ENCODE peak calls at places on chromosomes 3 and 15, in six cellular contexts. S is AG10803, U is hepatocyte, G is fibroblast of mammary gland, K is RWPE1, Q is GM20000. T is an unnamed sample.

GRCh38 chr3:106338582-106339219 is 469.9 kb upstream of the CBLB start:
- DNase-seq in S (no peak), U (no peak), G (no peak), K (no peak), Q (no peak), T (no peak)

GRCh38 chr3:37124431-37124830 is 50.0 kb downstream of the LRRFIP2 start:
- DNase-seq in S (no peak), U (no peak), G (no peak), K (no peak), Q (no peak), T (no peak)

GRCh38 chr15:76994001-76994400 is 925 bp upstream of the PSTPIP1 start:
- DNase-seq in S (no peak), U (no peak), G (no peak), K (peak; percentile 64), Q (no peak), T (no peak)

GRCh38 chr3:147038456-147038855 is 367.9 kb downstream of the ZIC4 start:
- DNase-seq in S (peak; percentile 79), U (no peak), G (peak; percentile 25), K (no peak), Q (no peak), T (no peak)

GRCh38 chr3:38579146-38579545 is 70.3 kb downstream of the SCN5A start:
- DNase-seq in S (peak; percentile 16), U (no peak), G (no peak), K (no peak), Q (no peak), T (no peak)

GRCh38 chr3:161854232-161854771 is 357.7 kb downstream of the OTOL1 start:
- DNase-seq in S (peak; percentile 58), U (peak; percentile 87), G (peak; percentile 89), K (peak; percentile 64), Q (peak; percentile 9), T (no peak)

GRCh38 chr3:37689645-37690356 is 171.9 kb upstream of the CTDSPL start:
- DNase-seq in S (no peak), U (no peak), G (no peak), K (no peak), Q (no peak), T (no peak)

GRCh38 chr3:101203411-101203810 is 117.0 kb downstream of the IMPG2 start:
- DNase-seq in S (peak; percentile 67), U (no peak), G (peak; percentile 63), K (no peak), Q (no peak), T (no peak)

GRCh38 chr15:85706779-85707518 is 87.8 kb downstream of the KLHL25 start:
- DNase-seq in S (peak; percentile 29), U (peak; percentile 43), G (peak; percentile 78), K (no peak), Q (peak; percentile 29), T (no peak)

GRCh38 chr3:194049394-194049793 is 86.6 kb upstream of the HES1 start:
- DNase-seq in S (no peak), U (no peak), G (no peak), K (no peak), Q (no peak), T (no peak)

GRCh38 chr3:58998476-58999117 is 51.2 kb downstream of the CFAP20DC start:
- DNase-seq in S (peak; percentile 86), U (peak; percentile 54), G (peak; percentile 98), K (peak; percentile 94), Q (no peak), T (peak; percentile 52)

GRCh38 chr15:38050529-38050928 is 116.1 kb downstream of the TMCO5A start:
- DNase-seq in S (peak; percentile 78), U (peak; percentile 41), G (peak; percentile 90), K (peak; percentile 80), Q (no peak), T (peak; percentile 21)

GRCh38 chr3:134754768-134755559 is 40.1 kb upstream of the EPHB1 start:
- DNase-seq in S (peak; percentile 39), U (peak; percentile 61), G (peak; percentile 57), K (peak; percentile 22), Q (peak; percentile 60), T (peak; percentile 43)
- TF ChIP-seq CTCF in S (peak; percentile 88), U (peak; percentile 43), G (peak; percentile 87), K (peak; percentile 27), Q (peak; percentile 79), T (peak; percentile 28)

GRCh38 chr3:11535207-11535960 is 108.3 kb downstream of the VGLL4 start:
- DNase-seq in S (no peak), U (no peak), G (no peak), K (no peak), Q (no peak), T (no peak)

GRCh38 chr3:11532865-11533490 is 110.7 kb downstream of the VGLL4 start:
- DNase-seq in S (no peak), U (no peak), G (peak; percentile 81), K (no peak), Q (no peak), T (no peak)

GRCh38 chr3:11536132-11536935 is 107.4 kb downstream of the VGLL4 start:
- DNase-seq in S (no peak), U (no peak), G (no peak), K (no peak), Q (no peak), T (no peak)

GRCh38 chr3:11534783-11535081 is 109.0 kb downstream of the VGLL4 start:
- DNase-seq in S (no peak), U (no peak), G (no peak), K (no peak), Q (no peak), T (no peak)

GRCh38 chr3:11534011-11534782 is 109.5 kb downstream of the VGLL4 start:
- DNase-seq in S (no peak), U (no peak), G (no peak), K (no peak), Q (no peak), T (peak; percentile 75)
- TF ChIP-seq CTCF in S (no peak), U (no peak), G (no peak), K (no peak), Q (no peak), T (no peak)

GRCh38 chr3:81760924-81761903 is at the start of gene GBE1:
- DNase-seq in S (peak; percentile 98), U (peak; percentile 95), G (peak; percentile 97), K (peak; percentile 87), Q (peak; percentile 91), T (peak; percentile 96)
- TF ChIP-seq CTCF in S (peak; percentile 59), U (peak; percentile 51), G (peak; percentile 46), K (peak; percentile 63), Q (no peak), T (peak; percentile 56)

GRCh38 chr3:99875573-99875924 is 57.9 kb downstream of the CMSS1 start:
- DNase-seq in S (peak; percentile 72), U (peak; percentile 43), G (peak; percentile 75), K (peak; percentile 50), Q (no peak), T (no peak)

GRCh38 chr3:99878005-99878404 is 60.3 kb downstream of the CMSS1 start:
- DNase-seq in S (peak; percentile 79), U (peak; percentile 50), G (peak; percentile 94), K (peak; percentile 53), Q (peak; percentile 48), T (no peak)

GRCh38 chr3:99877180-99877579 is 59.5 kb downstream of the CMSS1 start:
- DNase-seq in S (no peak), U (no peak), G (no peak), K (no peak), Q (no peak), T (no peak)

GRCh38 chr3:99879275-99879674 is 61.6 kb downstream of the CMSS1 start:
- DNase-seq in S (no peak), U (no peak), G (no peak), K (no peak), Q (no peak), T (no peak)

DNA sequence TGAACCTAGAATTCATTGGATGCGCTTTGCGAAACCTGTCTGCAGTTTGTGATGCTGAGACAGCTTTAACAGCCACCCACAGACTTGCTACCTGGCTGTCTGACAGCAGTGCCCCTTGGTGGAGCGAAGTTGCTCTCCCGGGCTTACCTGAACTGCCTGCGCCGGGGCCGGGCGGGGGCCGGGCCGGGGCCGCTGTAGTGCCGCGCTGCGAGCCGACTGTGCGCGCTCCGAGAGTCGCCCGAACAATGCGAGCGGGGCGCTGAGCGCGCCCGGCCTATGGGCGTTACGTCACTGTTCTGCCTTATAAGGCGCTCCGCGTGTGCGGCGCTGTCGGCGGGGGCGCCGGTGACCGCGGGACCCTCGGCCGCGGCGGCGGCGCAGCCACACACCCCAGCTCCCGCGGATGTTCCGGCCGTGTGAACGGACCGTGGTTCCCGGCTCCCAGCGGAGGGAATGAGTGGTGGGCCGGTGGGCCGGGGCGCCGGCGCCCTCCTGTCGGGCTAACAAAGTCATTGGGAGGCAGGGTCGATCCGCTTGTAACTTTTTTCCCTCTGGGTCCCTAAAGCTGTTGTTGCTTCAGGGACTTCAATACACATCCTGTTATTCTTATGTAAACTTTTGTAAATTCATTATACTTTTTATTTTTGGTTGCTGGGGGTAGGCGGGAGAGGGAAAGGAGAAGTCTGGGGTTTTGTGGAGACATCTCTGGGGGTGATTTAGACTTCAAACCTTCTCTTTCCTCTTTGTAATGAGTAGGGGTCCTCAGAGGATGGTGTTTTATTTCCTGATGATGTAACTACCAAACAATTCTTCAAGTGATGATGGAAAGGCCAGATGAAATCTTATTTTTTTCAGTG is 58.5 kb downstream of the CMSS1 start:
- DNase-seq in S (peak; percentile 70), U (peak; percentile 94), G (peak; percentile 72), K (peak; percentile 61), Q (peak; percentile 86), T (peak; percentile 77)
- TF ChIP-seq CTCF in S (no peak), U (peak; percentile 25), G (no peak), K (no peak), Q (no peak), T (no peak)

GRCh38 chr3:57717491-57717890 is 24.6 kb upstream of the DENND6A start:
- DNase-seq in S (no peak), U (no peak), G (no peak), K (no peak), Q (no peak), T (no peak)
- TF ChIP-seq CTCF in S (no peak), U (no peak), G (no peak), K (no peak), Q (no peak), T (no peak)

GRCh38 chr3:149216195-149216869 is 5.3 kb downstream of the CP start:
- DNase-seq in S (no peak), U (no peak), G (peak; percentile 5), K (no peak), Q (no peak), T (no peak)
- TF ChIP-seq CTCF in S (no peak), U (no peak), G (no peak), K (no peak), Q (no peak), T (no peak)

T was measured in adrenal gland.